ENCODE peak calls at places on chromosomes 2 and 18, in six cellular contexts. U is IMR-90, O is H1, F is GM12878, Q is K562, P is HepG2. L is an unnamed sample.
A peak's percentile ranks its signal among the peaks of the same experiment; 100 is the strongest.

GRCh38 chr2:240850756-240851077 is 17.9 kb upstream of the AGXT start:
- DNase-seq in U (no peak), O (no peak), F (no peak), Q (no peak), P (no peak), L (no peak)

GRCh38 chr2:1590611-1591460 is 153.5 kb downstream of the PXDN start:
- DNase-seq in U (no peak), O (no peak), F (no peak), Q (no peak), P (no peak), L (no peak)

GRCh38 chr2:96321230-96322103 is 3.6 kb upstream of the ITPRIPL1 start:
- DNase-seq in U (peak; percentile 14), O (no peak), F (peak; percentile 82), Q (peak; percentile 84), P (peak; percentile 14), L (peak; percentile 55)

GRCh38 chr2:158999458-158999857 is 31.0 kb downstream of the TANC1 start:
- DNase-seq in U (peak; percentile 83), O (no peak), F (no peak), Q (no peak), P (peak; percentile 90), L (peak; percentile 14)

GRCh38 chr2:83665894-83666293 is 793.2 kb downstream of the SUCLG1 start:
- DNase-seq in U (peak; percentile 24), O (no peak), F (no peak), Q (no peak), P (peak; percentile 18), L (peak; percentile 0)

GRCh38 chr18:69616114-69616513 is 215.4 kb downstream of the DOK6 start:
- DNase-seq in U (no peak), O (no peak), F (no peak), Q (no peak), P (no peak), L (no peak)

GRCh38 chr2:74735544-74735943 is 81.5 kb downstream of the SEMA4F start:
- DNase-seq in U (no peak), O (peak; percentile 23), F (no peak), Q (no peak), P (no peak), L (no peak)

GRCh38 chr2:216486708-216487107 is 11.9 kb upstream of the RPL37A start:
- DNase-seq in U (no peak), O (no peak), F (no peak), Q (no peak), P (no peak), L (no peak)

GRCh38 chr2:40451926-40452605 is at the start of gene SLC8A1:
- DNase-seq in U (peak; percentile 49), O (no peak), F (no peak), Q (no peak), P (no peak), L (peak; percentile 31)

GRCh38 chr2:119433636-119434327 is 2.1 kb downstream of the TMEM37 start:
- DNase-seq in U (no peak), O (no peak), F (no peak), Q (no peak), P (peak; percentile 85), L (no peak)

GRCh38 chr2:60958800-60959199 is 58.7 kb upstream of the PEX13 start:
- DNase-seq in U (peak; percentile 85), O (no peak), F (no peak), Q (no peak), P (no peak), L (no peak)

GRCh38 chr2:9408641-9409151 is 14.6 kb downstream of the ITGB1BP1 start:
- DNase-seq in U (no peak), O (no peak), F (no peak), Q (no peak), P (no peak), L (no peak)

GRCh38 chr18:78090584-78090983 is 840.9 kb downstream of the GALR1 start:
- DNase-seq in U (no peak), O (no peak), F (no peak), Q (no peak), P (no peak), L (no peak)

GRCh38 chr2:86372641-86373502 is 35.4 kb upstream of the REEP1 start:
- DNase-seq in U (peak; percentile 42), O (no peak), F (no peak), Q (no peak), P (peak; percentile 63), L (peak; percentile 72)

GRCh38 chr2:145157626-145158025 is 637.7 kb upstream of the ZEB2 start:
- DNase-seq in U (peak; percentile 50), O (no peak), F (no peak), Q (no peak), P (no peak), L (no peak)

GRCh38 chr2:226124548-226125011 is 675.0 kb downstream of the IRS1 start:
- DNase-seq in U (peak; percentile 23), O (no peak), F (no peak), Q (no peak), P (peak; percentile 56), L (no peak)

GRCh38 chr18:23635283-23636040 is 27.2 kb downstream of the ANKRD29 start:
- DNase-seq in U (no peak), O (no peak), F (no peak), Q (no peak), P (no peak), L (no peak)

GRCh38 chr2:28408764-28409599 is 16.3 kb downstream of the FOSL2 start:
- DNase-seq in U (peak; percentile 44), O (no peak), F (no peak), Q (no peak), P (no peak), L (no peak)

GRCh38 chr18:59035591-59035990 is 104.1 kb upstream of the SEC11C start:
- DNase-seq in U (no peak), O (no peak), F (no peak), Q (no peak), P (no peak), L (no peak)

GRCh38 chr2:3738454-3738853 is 35.1 kb downstream of the DCDC2C start:
- DNase-seq in U (peak; percentile 54), O (no peak), F (no peak), Q (no peak), P (peak; percentile 74), L (peak; percentile 63)

GRCh38 chr2:210795506-210795905 is 239.1 kb downstream of the CPS1 start:
- DNase-seq in U (no peak), O (no peak), F (no peak), Q (no peak), P (no peak), L (no peak)

GRCh38 chr2:216698895-216699294 is 3.5 kb upstream of the IGFBP5 start:
- DNase-seq in U (peak; percentile 84), O (no peak), F (no peak), Q (peak; percentile 30), P (peak; percentile 61), L (peak; percentile 42)

GRCh38 chr2:152189622-152190495 is 14.3 kb upstream of the STAM2 start:
- DNase-seq in U (peak; percentile 77), O (no peak), F (no peak), Q (peak; percentile 38), P (peak; percentile 71), L (peak; percentile 70)

GRCh38 chr2:15871239-15871783 is 69.0 kb upstream of the MYCN start:
- DNase-seq in U (no peak), O (no peak), F (no peak), Q (no peak), P (no peak), L (no peak)

GRCh38 chr2:226376516-226377180 is 423.0 kb downstream of the IRS1 start:
- DNase-seq in U (no peak), O (no peak), F (no peak), Q (no peak), P (no peak), L (no peak)

GRCh38 chr2:11398710-11399109 is 54.3 kb upstream of the ROCK2 start:
- DNase-seq in U (no peak), O (no peak), F (no peak), Q (no peak), P (no peak), L (no peak)

DNA sequence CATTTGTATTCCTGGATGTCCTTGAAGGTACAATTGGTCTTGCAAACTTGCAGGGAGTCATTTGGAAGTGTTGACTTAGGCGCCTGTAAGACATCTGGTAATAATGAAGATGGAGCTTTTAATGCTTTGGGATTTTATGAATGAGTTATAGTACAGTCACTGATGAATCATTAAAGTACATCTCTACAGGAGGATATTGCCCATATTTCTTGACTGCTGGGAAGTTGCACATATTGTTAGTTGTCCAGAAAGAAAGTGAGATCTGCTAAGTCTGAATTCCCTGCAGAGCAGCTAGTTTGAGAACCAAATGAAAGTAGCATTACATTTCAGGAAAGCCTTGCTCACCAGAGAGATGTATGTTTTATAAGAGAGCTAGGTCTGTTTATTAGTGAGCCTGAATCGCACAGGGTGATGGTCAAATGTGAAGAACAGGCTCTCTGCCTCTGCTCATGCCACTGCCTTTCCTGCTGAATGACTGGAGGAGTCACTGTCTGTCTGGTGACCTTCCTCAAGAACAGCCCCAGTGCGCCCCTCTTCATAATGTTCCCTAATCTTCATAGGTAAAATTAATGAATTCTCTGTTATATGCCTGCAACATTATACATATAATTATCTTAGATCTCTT is 138.9 kb upstream of the KLHL14 start:
- DNase-seq in U (peak; percentile 4), O (no peak), F (no peak), Q (no peak), P (no peak), L (no peak)
- TF ChIP-seq RFX5 in U (no peak), O (no peak), F (no peak), Q (no peak), P (no peak), L (no peak)

GRCh38 chr18:14928396-14928795 is 180.4 kb downstream of the ANKRD30B start:
- DNase-seq in U (no peak), O (no peak), F (no peak), Q (no peak), P (no peak), L (no peak)

GRCh38 chr18:14927701-14928100 is 179.7 kb downstream of the ANKRD30B start:
- DNase-seq in U (no peak), O (no peak), F (no peak), Q (no peak), P (no peak), L (no peak)

GRCh38 chr18:14922965-14923565 is 175.1 kb downstream of the ANKRD30B start:
- DNase-seq in U (no peak), O (no peak), F (no peak), Q (no peak), P (no peak), L (no peak)

GRCh38 chr18:14924226-14924625 is 176.3 kb downstream of the ANKRD30B start:
- DNase-seq in U (no peak), O (no peak), F (no peak), Q (no peak), P (no peak), L (no peak)

DNA sequence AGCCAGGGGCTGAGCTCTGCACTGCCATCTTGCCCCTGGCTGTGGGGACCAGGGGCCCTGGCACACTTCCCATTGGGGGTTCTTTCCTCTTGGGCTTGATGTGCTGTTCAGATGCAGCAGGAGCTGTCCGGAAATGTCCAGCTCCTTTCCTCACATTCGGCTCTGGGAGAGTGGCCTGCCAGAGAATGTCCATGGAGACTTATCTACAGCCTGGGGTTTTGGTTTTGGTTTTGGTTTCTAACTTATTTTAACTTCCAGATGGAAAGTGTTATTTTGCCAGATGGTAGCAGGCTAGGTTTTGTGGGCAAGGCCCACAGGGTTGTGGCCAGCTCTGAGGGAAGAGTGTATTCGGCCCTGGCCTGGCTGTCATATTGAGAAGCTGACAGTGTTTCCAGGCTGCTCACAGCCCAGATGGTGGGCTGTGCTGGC is 177.3 kb downstream of the ANKRD30B start:
- DNase-seq in U (no peak), O (no peak), F (no peak), Q (no peak), P (no peak), L (no peak)
- TF ChIP-seq RFX5 in U (no peak), O (no peak), F (no peak), Q (no peak), P (no peak), L (no peak)

GRCh38 chr2:20382965-20383800 is 32.5 kb upstream of the PUM2 start:
- DNase-seq in U (peak; percentile 92), O (no peak), F (no peak), Q (no peak), P (no peak), L (peak; percentile 33)
- TF ChIP-seq RFX5 in U (no peak), O (no peak), F (no peak), Q (no peak), P (no peak), L (no peak)

GRCh38 chr2:135913726-135914365 is 37.6 kb upstream of the MCM6 start:
- DNase-seq in U (peak; percentile 47), O (no peak), F (no peak), Q (peak; percentile 27), P (peak; percentile 40), L (peak; percentile 45)
- TF ChIP-seq RFX5 in U (no peak), O (no peak), F (no peak), Q (no peak), P (no peak), L (no peak)

L was measured in A549.